ENCODE peak calls at places on chromosomes 4 and X, in eight cellular contexts. J is kidney epithelial cell, I is cardiac muscle cell, L is AG09309, S is endodermal cell, Q is cardiac fibroblast, O is WTC11, W is tibial nerve. Z is an unnamed sample.
A peak's percentile ranks its signal among the peaks of the same experiment; 100 is the strongest.

GRCh38 chr4:85961887-85962286 is 398.0 kb downstream of the MAPK10 start:
- DNase-seq in W (no peak), Q (no peak), L (no peak), J (no peak), S (no peak), O (no peak), I (no peak), Z (no peak)

GRCh38 chr4:114677346-114677979 is 78.9 kb downstream of the UGT8 start:
- DNase-seq in W (no peak), O (no peak), Q (no peak), S (no peak), L (no peak), J (no peak), I (no peak), Z (no peak)

GRCh38 chr4:140078366-140078765 is 75.6 kb downstream of the MAML3 start:
- DNase-seq in L (no peak), S (peak; percentile 86), J (no peak), I (peak; percentile 77), W (no peak), Q (peak; percentile 60), O (peak; percentile 57), Z (no peak)

GRCh38 chr4:52483186-52483585 is 175.9 kb downstream of the USP46 start:
- DNase-seq in J (no peak), I (no peak), Q (no peak), W (no peak), O (no peak), L (no peak), S (no peak), Z (no peak)

GRCh38 chr4:133741766-133742165 is 459.8 kb downstream of the PABPC4L start:
- DNase-seq in J (no peak), W (no peak), O (no peak), L (no peak), I (no peak), Q (no peak), S (no peak), Z (no peak)

GRCh38 chr4:113407409-113407808 is 354.1 kb downstream of the CAMK2D start:
- DNase-seq in Q (no peak), I (no peak), W (no peak), S (peak; percentile 80), J (no peak), L (no peak), O (peak; percentile 40), Z (no peak)

GRCh38 chr4:37685211-37685725 is 908 bp downstream of the RELL1 start:
- DNase-seq in J (no peak), O (no peak), I (no peak), Q (peak; percentile 67), S (no peak), W (no peak), L (peak; percentile 47), Z (no peak)

GRCh38 chr4:153790962-153791551 is 2.2 kb upstream of the SFRP2 start:
- DNase-seq in J (no peak), L (no peak), Q (peak; percentile 42), O (peak; percentile 84), W (peak; percentile 35), S (peak; percentile 95), I (peak; percentile 75), Z (no peak)

GRCh38 chr4:86387013-86387412 is 27.2 kb upstream of the MAPK10 start:
- DNase-seq in I (no peak), L (no peak), Q (no peak), J (no peak), S (no peak), W (no peak), O (no peak), Z (no peak)

GRCh38 chrX:44152867-44153266 is 179.7 kb upstream of the NDP start:
- DNase-seq in Q (peak; percentile 50), S (no peak), O (no peak), L (peak; percentile 1), J (no peak), I (no peak), W (no peak), Z (no peak)

GRCh38 chr4:161376275-161376674 is 787.5 kb downstream of the FSTL5 start:
- DNase-seq in L (no peak), W (no peak), I (no peak), S (no peak), J (no peak), O (no peak), Q (no peak), Z (no peak)

GRCh38 chr4:185865901-185866328 is 53.9 kb upstream of the SORBS2 start:
- DNase-seq in W (no peak), I (peak; percentile 47), O (no peak), S (no peak), Q (peak; percentile 71), L (no peak), J (no peak), Z (no peak)

GRCh38 chr4:188110036-188110435 is 633 bp upstream of the TRIML2 start:
- DNase-seq in J (no peak), O (no peak), L (no peak), I (no peak), Q (no peak), W (no peak), S (no peak), Z (no peak)

GRCh38 chrX:15336023-15336413 is 695 bp upstream of the PIGA start:
- DNase-seq in S (no peak), O (peak; percentile 11), W (no peak), J (peak; percentile 29), I (peak; percentile 26), L (peak; percentile 2), Q (peak; percentile 77), Z (no peak)

GRCh38 chrX:135625995-135626394 is 87.4 kb upstream of the CT45A1 start:
- DNase-seq in J (no peak), L (no peak), S (peak; percentile 41), O (no peak), I (peak; percentile 19), W (no peak), Q (peak; percentile 5), Z (no peak)

GRCh38 chr4:142549726-142550463 is 296.2 kb downstream of the INPP4B start:
- DNase-seq in Q (peak; percentile 87), S (no peak), O (no peak), I (peak; percentile 34), L (no peak), J (peak; percentile 92), W (no peak), Z (no peak)

GRCh38 chr4:66575024-66575696 is 904.9 kb upstream of the EPHA5 start:
- DNase-seq in L (no peak), I (no peak), Q (peak; percentile 87), S (no peak), J (peak; percentile 87), W (no peak), O (no peak), Z (peak; percentile 79)

GRCh38 chr4:145808021-145808650 is 128.2 kb downstream of the C4orf51 start:
- DNase-seq in Q (peak; percentile 97), L (peak; percentile 67), I (no peak), W (no peak), O (no peak), S (peak; percentile 70), J (peak; percentile 97), Z (no peak)

GRCh38 chrX:134753185-134754008 is 95.1 kb upstream of the PLAC1 start:
- DNase-seq in Q (peak; percentile 74), S (no peak), I (no peak), L (peak; percentile 35), J (no peak), O (no peak), W (no peak), Z (no peak)

DNA sequence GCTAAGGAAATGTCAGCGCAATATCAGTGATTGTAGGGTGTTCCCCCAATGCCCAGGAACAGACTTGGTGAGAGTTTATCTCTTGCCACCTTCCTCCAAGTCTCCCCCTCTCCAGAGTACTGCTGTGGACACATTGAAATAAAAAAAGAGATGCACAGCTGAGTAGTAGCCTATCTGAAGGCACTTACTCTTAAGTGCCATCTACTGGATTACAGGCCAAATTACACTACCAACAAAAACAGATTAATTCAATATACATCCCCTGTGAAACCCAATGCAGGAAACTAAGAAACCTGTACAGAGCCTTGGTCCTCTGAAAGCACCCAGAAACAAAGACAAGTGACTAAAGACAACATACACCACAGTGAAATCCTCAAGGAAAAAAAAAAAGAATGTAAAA is 460.3 kb downstream of the ZIC3 start:
- DNase-seq in J (no peak), Q (peak; percentile 0), O (no peak), W (no peak), I (peak; percentile 23), S (no peak), L (no peak), Z (no peak)
- TF ChIP-seq CTCF in J (peak; percentile 30), Q (no peak), O (no peak), W (peak; percentile 27), I (no peak), S (peak; percentile 74), L (peak; percentile 33), Z (peak; percentile 51)

GRCh38 chr4:6574747-6575502 is at the start of gene MAN2B2:
- DNase-seq in W (peak; percentile 80), Q (peak; percentile 63), L (peak; percentile 4), J (peak; percentile 35), I (peak; percentile 92), S (peak; percentile 97), O (peak; percentile 89), Z (no peak)
- TF ChIP-seq CTCF in W (no peak), Q (no peak), L (no peak), J (peak; percentile 14), I (no peak), S (peak; percentile 60), O (no peak), Z (peak; percentile 38)

GRCh38 chr4:2756691-2757350 is 685 bp upstream of the TNIP2 start:
- DNase-seq in Q (no peak), I (no peak), S (no peak), W (no peak), L (no peak), O (no peak), J (no peak), Z (no peak)

GRCh38 chr4:2757426-2757825 is 1.3 kb upstream of the TNIP2 start:
- DNase-seq in I (no peak), S (no peak), Q (no peak), J (no peak), O (no peak), L (no peak), W (no peak), Z (no peak)

GRCh38 chr4:2753444-2753843 is 2.7 kb downstream of the TNIP2 start:
- DNase-seq in I (no peak), L (no peak), Q (no peak), W (no peak), J (no peak), S (no peak), O (no peak), Z (no peak)

GRCh38 chr4:2754848-2755820 is 1.0 kb downstream of the TNIP2 start:
- DNase-seq in W (no peak), Q (no peak), J (no peak), O (no peak), L (no peak), S (no peak), I (no peak), Z (no peak)

GRCh38 chr4:2755821-2756690 is at the start of gene TNIP2:
- DNase-seq in L (no peak), Q (peak; percentile 74), O (peak; percentile 83), W (peak; percentile 79), J (peak; percentile 19), S (peak; percentile 93), I (peak; percentile 88), Z (no peak)
- TF ChIP-seq CTCF in L (peak; percentile 8), Q (peak; percentile 13), O (no peak), W (peak; percentile 29), J (no peak), S (peak; percentile 67), I (peak; percentile 26), Z (peak; percentile 74)

DNA sequence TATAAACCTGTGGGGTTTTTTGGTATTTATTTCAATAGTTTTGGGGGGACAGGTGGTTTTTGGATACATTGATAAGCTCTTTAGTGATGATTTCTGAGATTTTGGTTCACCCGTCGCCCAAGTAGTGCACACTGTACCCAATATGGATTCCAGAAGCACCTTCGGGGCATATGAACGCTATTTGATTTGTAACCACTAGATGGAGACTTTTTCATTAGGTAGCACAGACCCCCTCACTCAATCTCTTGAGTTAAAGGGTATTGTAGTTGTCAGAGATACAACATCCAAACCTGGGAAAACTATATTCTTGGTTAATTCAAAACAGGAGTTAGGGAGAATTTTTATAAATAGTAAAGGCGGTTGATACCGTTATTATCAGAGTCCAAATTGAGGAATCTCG is 79.8 kb downstream of the SPANXN3 start:
- DNase-seq in J (no peak), S (no peak), L (no peak), Q (peak; percentile 17), I (peak; percentile 46), W (no peak), O (no peak), Z (no peak)
- TF ChIP-seq CTCF in J (peak; percentile 48), S (peak; percentile 76), L (no peak), Q (peak; percentile 24), I (peak; percentile 47), W (no peak), O (no peak), Z (peak; percentile 67)